ENCODE peak calls at places on chromosomes 3 and 15, in five cellular contexts. One of them, this sample, is unnamed.
A peak's percentile ranks its signal among the peaks of the same experiment; 100 is the strongest.

GRCh38 chr15:34709866-34710265 is 44.9 kb downstream of the GJD2 start:
- DNase-seq in right cardiac atrium: no peak
- DNase-seq in PC-3: peak; percentile 77
- DNase-seq in psoas muscle: no peak
- DNase-seq in A549: peak; percentile 46
- DNase-seq in this sample: no peak

GRCh38 chr3:114545196-114545595 is 251.4 kb downstream of the TIGIT start:
- DNase-seq in right cardiac atrium: no peak
- DNase-seq in PC-3: no peak
- DNase-seq in psoas muscle: no peak
- DNase-seq in A549: no peak
- DNase-seq in this sample: no peak

GRCh38 chr15:25714538-25714840 is 148.6 kb downstream of the ATP10A start:
- DNase-seq in right cardiac atrium: no peak
- DNase-seq in PC-3: no peak
- DNase-seq in psoas muscle: no peak
- DNase-seq in A549: no peak
- DNase-seq in this sample: no peak

GRCh38 chr3:55626284-55626675 is 139.2 kb upstream of the WNT5A start:
- DNase-seq in right cardiac atrium: no peak
- DNase-seq in PC-3: no peak
- DNase-seq in psoas muscle: no peak
- DNase-seq in A549: no peak
- DNase-seq in this sample: no peak

GRCh38 chr15:93520206-93520605 is 431.2 kb upstream of the RGMA start:
- DNase-seq in right cardiac atrium: no peak
- DNase-seq in PC-3: no peak
- DNase-seq in psoas muscle: peak; percentile 81
- DNase-seq in A549: no peak
- DNase-seq in this sample: no peak

GRCh38 chr3:139935071-139935865 is at the start of gene CLSTN2:
- DNase-seq in right cardiac atrium: peak; percentile 96
- DNase-seq in PC-3: no peak
- DNase-seq in psoas muscle: peak; percentile 86
- DNase-seq in A549: peak; percentile 31
- DNase-seq in this sample: peak; percentile 75

GRCh38 chr3:42216820-42217416 is 49.1 kb downstream of the CCK start:
- DNase-seq in right cardiac atrium: no peak
- DNase-seq in PC-3: no peak
- DNase-seq in psoas muscle: no peak
- DNase-seq in A549: no peak
- DNase-seq in this sample: no peak

GRCh38 chr3:61861410-61861809 is 300.0 kb downstream of the PTPRG start:
- DNase-seq in right cardiac atrium: no peak
- DNase-seq in PC-3: no peak
- DNase-seq in psoas muscle: no peak
- DNase-seq in A549: no peak
- DNase-seq in this sample: no peak

GRCh38 chr3:14768881-14769280 is 49.9 kb upstream of the FGD5 start:
- DNase-seq in right cardiac atrium: no peak
- DNase-seq in PC-3: no peak
- DNase-seq in psoas muscle: no peak
- DNase-seq in A549: no peak
- DNase-seq in this sample: no peak

GRCh38 chr15:79459666-79460065 is 27.5 kb downstream of the MINAR1 start:
- DNase-seq in right cardiac atrium: no peak
- DNase-seq in PC-3: no peak
- DNase-seq in psoas muscle: no peak
- DNase-seq in A549: no peak
- DNase-seq in this sample: no peak

GRCh38 chr3:144085964-144086363 is 114.3 kb downstream of the DIPK2A start:
- DNase-seq in right cardiac atrium: no peak
- DNase-seq in PC-3: peak; percentile 89
- DNase-seq in psoas muscle: no peak
- DNase-seq in A549: peak; percentile 4
- DNase-seq in this sample: no peak

GRCh38 chr15:88905576-88905975 is 7.6 kb downstream of the MFGE8 start:
- DNase-seq in right cardiac atrium: no peak
- DNase-seq in PC-3: no peak
- DNase-seq in psoas muscle: no peak
- DNase-seq in A549: no peak
- DNase-seq in this sample: no peak

GRCh38 chr3:101680466-101680865 is 3.5 kb upstream of the ZBTB11 start:
- DNase-seq in right cardiac atrium: no peak
- DNase-seq in PC-3: no peak
- DNase-seq in psoas muscle: no peak
- DNase-seq in A549: no peak
- DNase-seq in this sample: no peak

GRCh38 chr3:149832086-149832485 is 19.1 kb downstream of the RNF13 start:
- DNase-seq in right cardiac atrium: no peak
- DNase-seq in PC-3: no peak
- DNase-seq in psoas muscle: no peak
- DNase-seq in A549: no peak
- DNase-seq in this sample: no peak

GRCh38 chr3:149831321-149831720 is 18.3 kb downstream of the RNF13 start:
- DNase-seq in right cardiac atrium: no peak
- DNase-seq in PC-3: no peak
- DNase-seq in psoas muscle: no peak
- DNase-seq in A549: no peak
- DNase-seq in this sample: no peak

GRCh38 chr3:149828390-149828789 is 15.4 kb downstream of the RNF13 start:
- DNase-seq in right cardiac atrium: no peak
- DNase-seq in PC-3: no peak
- DNase-seq in psoas muscle: no peak
- DNase-seq in A549: no peak
- DNase-seq in this sample: no peak

GRCh38 chr3:149830902-149831301 is 17.9 kb downstream of the RNF13 start:
- DNase-seq in right cardiac atrium: no peak
- DNase-seq in PC-3: no peak
- DNase-seq in psoas muscle: no peak
- DNase-seq in A549: peak; percentile 27
- DNase-seq in this sample: no peak

GRCh38 chr3:149833241-149833640 is 20.2 kb downstream of the RNF13 start:
- DNase-seq in right cardiac atrium: no peak
- DNase-seq in PC-3: no peak
- DNase-seq in psoas muscle: no peak
- DNase-seq in A549: no peak
- DNase-seq in this sample: no peak
- H3K9me3 ChIP-seq in right cardiac atrium: peaks cover 2% of the 10 kb centered on the region
- H3K9me3 ChIP-seq in PC-3: peaks cover 39% of the 10 kb centered on the region
- H3K9me3 ChIP-seq in psoas muscle: peaks cover 26% of the 10 kb centered on the region
- H3K9me3 ChIP-seq in A549: peaks cover 61% of the 10 kb centered on the region
- H3K9me3 ChIP-seq in this sample: no peaks in the 10 kb centered on the region

GRCh38 chr3:8558645-8559044 is 57.0 kb downstream of the LMCD1 start:
- DNase-seq in right cardiac atrium: no peak
- DNase-seq in PC-3: no peak
- DNase-seq in psoas muscle: no peak
- DNase-seq in A549: no peak
- DNase-seq in this sample: no peak
- H3K4me1 ChIP-seq in right cardiac atrium: peaks cover 24% of the 10 kb centered on the region
- H3K4me1 ChIP-seq in PC-3: no peaks in the 10 kb centered on the region
- H3K4me1 ChIP-seq in psoas muscle: peaks cover 52% of the 10 kb centered on the region
- H3K4me1 ChIP-seq in A549: no peaks in the 10 kb centered on the region
- H3K4me1 ChIP-seq in this sample: no peaks in the 10 kb centered on the region

DNA sequence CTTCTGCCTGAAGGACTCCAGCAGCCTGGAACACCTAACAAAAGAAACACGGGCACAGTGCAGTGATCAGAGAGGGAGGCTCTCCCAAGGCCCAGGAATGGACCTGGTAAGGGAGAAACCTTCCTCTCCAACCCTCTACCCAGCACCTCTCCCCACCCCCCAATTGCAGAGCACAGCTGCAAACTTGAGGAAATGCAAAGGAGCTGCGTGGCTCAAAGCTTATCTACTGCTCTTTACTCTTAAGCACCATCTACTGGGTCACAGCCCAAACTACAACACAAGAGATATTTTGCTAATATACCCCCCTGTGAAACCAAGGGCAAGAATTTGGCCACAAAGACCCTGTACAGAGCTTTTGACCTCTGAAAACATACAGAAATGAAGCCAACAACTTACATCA is 328.3 kb downstream of the OXSM start:
- DNase-seq in right cardiac atrium: no peak
- DNase-seq in PC-3: no peak
- DNase-seq in psoas muscle: no peak
- DNase-seq in A549: no peak
- DNase-seq in this sample: no peak
- H3K9me3 ChIP-seq in right cardiac atrium: no peaks in the 10 kb centered on the region
- H3K9me3 ChIP-seq in PC-3: peaks cover 33% of the 10 kb centered on the region
- H3K9me3 ChIP-seq in psoas muscle: no peaks in the 10 kb centered on the region
- H3K9me3 ChIP-seq in A549: no peaks in the 10 kb centered on the region
- H3K9me3 ChIP-seq in this sample: no peaks in the 10 kb centered on the region

DNA sequence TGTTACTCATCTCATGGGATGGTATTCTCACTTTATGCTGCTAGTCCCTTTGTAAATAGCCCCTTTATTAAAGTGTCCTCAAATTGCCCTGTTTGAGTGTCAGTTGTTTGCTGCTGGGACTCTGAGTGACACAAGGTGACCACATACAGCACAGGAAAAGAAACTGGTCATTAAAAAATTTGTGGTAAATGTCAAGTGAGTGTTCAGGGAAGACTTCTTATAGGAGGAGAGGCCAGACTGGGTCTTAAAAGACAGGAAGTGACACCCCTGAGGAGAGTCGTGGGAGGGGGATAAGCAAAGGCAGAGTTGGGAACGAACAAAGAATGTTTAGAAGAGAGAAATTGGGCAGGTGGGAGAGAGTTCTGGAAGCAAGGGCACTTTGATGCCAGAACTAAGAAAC is 35.2 kb downstream of the CCR3 start:
- DNase-seq in right cardiac atrium: no peak
- DNase-seq in PC-3: no peak
- DNase-seq in psoas muscle: no peak
- DNase-seq in A549: no peak
- DNase-seq in this sample: no peak
- H3K4me1 ChIP-seq in right cardiac atrium: no peaks in the 10 kb centered on the region
- H3K4me1 ChIP-seq in PC-3: peaks cover 9% of the 10 kb centered on the region
- H3K4me1 ChIP-seq in psoas muscle: no peaks in the 10 kb centered on the region
- H3K4me1 ChIP-seq in A549: no peaks in the 10 kb centered on the region
- H3K4me1 ChIP-seq in this sample: no peaks in the 10 kb centered on the region

This sample was measured in pancreas.